ENCODE peak calls at places on chromosomes 1 and 21, in eight cellular contexts. D is prostate gland; S is brain microvascular endothelial cell; C is CD8-positive, alpha-beta T cell; V is tibial artery; K is esophagus muscularis mucosa; W is fibroblast of lung; L is IMR-90. I is an unnamed sample. For H3K36me3 and H3K27me3, the result is how much of the 10 kb centered on the place peaks cover.

GRCh38 chr1:112143871-112144441 is 154.5 kb upstream of the KCND3 start:
- DNase-seq in D (no peak), S (no peak), C (no peak), V (no peak), K (no peak), W (no peak), L (no peak), I (no peak)

GRCh38 chr1:162391790-162392563 is 10.4 kb downstream of the C1orf226 start:
- DNase-seq in D (peak), S (peak), C (no peak), V (peak), K (no peak), W (peak), L (peak), I (peak)

GRCh38 chr1:6316240-6317100 is 55.6 kb upstream of the GPR153 start:
- DNase-seq in D (no peak), S (no peak), C (no peak), V (no peak), K (no peak), W (no peak), L (no peak), I (no peak)

GRCh38 chr1:212229654-212230053 is 55.6 kb upstream of the PPP2R5A start:
- DNase-seq in D (no peak), S (peak), C (no peak), V (no peak), K (no peak), W (no peak), L (peak), I (no peak)

GRCh38 chr1:16716691-16717173 is 23.6 kb upstream of the RNU1-4 start:
- DNase-seq in D (peak), S (no peak), C (no peak), V (peak), K (peak), W (no peak), L (no peak), I (peak)

GRCh38 chr1:23591460-23592208 is 32.3 kb upstream of the ID3 start:
- DNase-seq in D (no peak), S (no peak), C (peak), V (no peak), K (no peak), W (no peak), L (peak), I (no peak)

GRCh38 chr1:147665521-147665920 is 4.8 kb downstream of the ACP6 start:
- DNase-seq in D (no peak), S (peak), C (no peak), V (no peak), K (no peak), W (no peak), L (no peak), I (peak)

GRCh38 chr21:20943476-20944085 is 54.6 kb upstream of the NCAM2 start:
- DNase-seq in D (no peak), S (no peak), C (no peak), V (no peak), K (no peak), W (no peak), L (no peak), I (no peak)

GRCh38 chr1:228083871-228084278 is 1.4 kb downstream of the ARF1 start:
- DNase-seq in D (no peak), S (no peak), C (no peak), V (no peak), K (no peak), W (peak), L (peak), I (no peak)

GRCh38 chr21:44793269-44794030 is 8.2 kb downstream of the UBE2G2 start:
- DNase-seq in D (peak), S (peak), C (peak), V (no peak), K (no peak), W (peak), L (peak), I (peak)

GRCh38 chr21:44795342-44795741 is 6.3 kb downstream of the UBE2G2 start:
- DNase-seq in D (no peak), S (no peak), C (no peak), V (no peak), K (no peak), W (no peak), L (no peak), I (no peak)

GRCh38 chr21:44791993-44792392 is 9.6 kb downstream of the UBE2G2 start:
- DNase-seq in D (no peak), S (no peak), C (no peak), V (no peak), K (no peak), W (no peak), L (no peak), I (no peak)

GRCh38 chr21:44792653-44793052 is 9.0 kb downstream of the UBE2G2 start:
- DNase-seq in D (no peak), S (no peak), C (no peak), V (no peak), K (no peak), W (no peak), L (no peak), I (no peak)

DNA sequence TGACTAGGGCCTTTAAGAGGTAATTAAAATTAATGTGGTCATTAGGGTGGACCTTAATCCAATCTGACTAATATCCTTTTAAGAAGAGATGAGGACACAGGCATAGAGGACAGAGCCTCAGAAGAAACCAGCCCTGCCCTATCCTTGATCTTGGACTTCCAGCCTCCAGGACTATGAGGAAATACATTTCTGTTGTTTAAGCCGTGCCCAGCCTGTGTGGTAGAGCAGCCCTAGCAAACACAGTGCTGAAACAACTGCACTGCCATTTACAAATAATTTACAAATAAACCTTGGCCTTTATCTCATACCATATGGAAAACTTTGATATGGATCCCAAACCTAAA is 7.6 kb downstream of the UBE2G2 start:
- DNase-seq in D (no peak), S (no peak), C (no peak), V (no peak), K (no peak), W (no peak), L (no peak), I (no peak)
- H3K36me3 ChIP-seq in D (under half), S (under half), C (under half), V (under half), K (under half), W (under half), L (under half), I (under half)

DNA sequence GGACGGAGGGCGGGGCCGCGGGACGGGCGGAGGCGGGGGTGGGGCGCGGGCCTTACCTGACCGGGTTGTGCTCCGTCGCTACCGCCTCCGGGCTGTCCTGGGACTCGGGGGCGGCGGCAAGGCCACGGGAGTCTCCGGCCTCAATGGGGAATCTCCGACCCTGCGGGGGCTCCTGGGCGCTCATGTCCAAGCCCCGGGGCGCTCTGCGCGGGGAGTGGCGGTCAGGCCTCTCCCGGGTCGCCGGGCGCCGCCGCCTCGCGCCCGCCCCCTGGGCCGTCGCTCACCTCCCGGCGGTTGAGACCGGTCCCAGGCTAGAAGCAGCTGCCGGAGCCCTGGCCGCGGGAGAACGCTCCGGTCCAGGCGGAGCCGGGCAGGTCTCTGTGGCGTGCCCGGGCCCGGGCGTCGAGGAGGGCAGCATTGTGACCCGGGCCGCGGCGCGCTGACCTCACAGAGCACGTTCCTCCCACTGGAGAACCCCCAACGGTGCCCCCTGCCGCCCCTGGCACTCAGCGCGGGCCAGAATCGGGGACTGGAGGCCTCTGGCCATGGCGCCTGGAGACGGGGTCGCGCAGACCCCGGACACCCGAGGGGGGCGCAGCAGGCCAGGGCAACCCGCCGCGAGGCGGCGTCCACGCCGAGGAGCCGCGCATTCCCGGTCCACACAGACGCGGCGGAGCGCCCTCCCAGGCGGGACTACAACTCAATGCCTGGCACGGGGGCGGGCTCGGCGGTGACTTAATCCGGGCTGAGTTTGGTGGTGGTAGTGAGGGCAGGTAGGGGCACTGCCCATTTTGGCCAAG is 411 bp downstream of the FAM229A start:
- DNase-seq in D (peak), S (peak), C (peak), V (peak), K (no peak), W (peak), L (no peak), I (peak)
- H3K4me3 ChIP-seq in D (peak), S (peak), C (peak), V (peak), K (peak), W (peak), L (no peak), I (peak)

DNA sequence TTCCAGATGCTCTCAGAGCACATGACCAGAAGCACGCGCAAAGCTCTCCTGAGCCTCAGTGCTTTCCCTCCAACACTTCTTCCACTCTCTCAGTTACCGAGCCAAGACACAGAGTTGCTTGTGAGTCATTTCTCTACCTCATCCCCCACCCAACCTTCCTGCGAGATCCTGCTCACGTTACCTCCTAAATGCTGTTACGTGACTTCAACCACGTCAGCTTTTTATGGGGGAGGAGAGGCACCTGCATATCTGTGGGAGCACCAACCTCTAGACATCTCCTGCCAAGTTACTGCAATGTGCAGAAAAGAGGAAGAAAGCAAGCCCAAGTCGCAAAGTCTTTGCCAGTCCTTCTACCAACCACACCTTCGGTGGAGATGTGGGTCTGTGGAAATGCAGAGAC is 27.2 kb upstream of the ERG start:
- DNase-seq in D (no peak), S (no peak), C (no peak), V (no peak), K (no peak), W (no peak), L (no peak), I (no peak)
- H3K27me3 ChIP-seq in D (under half), S (under half), C (under half), V (under half), K (under half), W (under half), L (under half), I (under half)

DNA sequence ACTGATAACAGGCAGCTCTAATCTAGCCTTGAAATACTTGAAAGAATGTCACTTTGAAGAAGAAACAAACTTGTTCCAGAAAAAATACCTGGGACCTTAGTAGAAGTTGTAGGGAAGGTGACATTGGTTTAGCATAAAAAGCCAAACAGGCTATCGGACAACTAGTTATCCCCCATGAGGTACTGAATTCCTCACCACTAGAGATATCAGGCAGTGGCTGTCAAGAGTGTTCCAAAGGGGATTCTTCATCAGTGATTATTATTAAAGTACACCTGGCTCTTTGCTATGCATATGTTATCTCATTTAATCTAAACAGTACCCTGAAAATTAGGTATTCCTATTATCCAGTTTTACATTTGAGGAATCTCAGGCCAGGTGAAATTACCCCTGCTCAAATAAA is 13.1 kb upstream of the HMGN2 start:
- DNase-seq in D (no peak), S (no peak), C (no peak), V (no peak), K (no peak), W (no peak), L (no peak), I (no peak)
- H3K36me3 ChIP-seq in D (under half), S (half or more), C (under half), V (half or more), K (half or more), W (under half), L (under half), I (under half)

I was measured in H7.